ENCODE peak calls at places on chromosomes 7 and 10, in nine cellular contexts. F is activated naive CD4-positive, alpha-beta T cell treated with anti-CD3 and anti-CD28 coated beads, Interleukin-2, amount 50 U/mL, for 16 hours; G is colonic mucosa; Y is RWPE2; X is anterior cingulate cortex; A is LoVo; Q is islet precursor cell; D is pancreas; B is CD4-positive, alpha-beta T cell. M is an unnamed sample.

GRCh38 chr7:98369726-98370125 is 31.2 kb downstream of the BAIAP2L1 start:
- DNase-seq in Y (no peak), A (no peak), D (no peak), B (no peak), G (no peak), X (no peak), F (no peak), Q (no peak), M (no peak)

GRCh38 chr10:106217627-106218026 is 946.9 kb downstream of the SORCS1 start:
- DNase-seq in G (no peak), F (no peak), X (no peak), Y (no peak), D (no peak), A (no peak), B (no peak), Q (no peak), M (no peak)

GRCh38 chr7:69739906-69740545 is 141.8 kb downstream of the AUTS2 start:
- DNase-seq in G (no peak), Y (no peak), X (peak), F (no peak), B (no peak), Q (peak), A (no peak), D (no peak), M (no peak)

GRCh38 chr7:133517766-133518165 is 264.9 kb downstream of the EXOC4 start:
- DNase-seq in Y (no peak), Q (no peak), A (no peak), F (no peak), B (no peak), G (no peak), D (no peak), X (no peak), M (no peak)

GRCh38 chr7:81501220-81501619 is 268.6 kb downstream of the HGF start:
- DNase-seq in Y (no peak), F (no peak), Q (no peak), D (no peak), B (no peak), A (no peak), X (no peak), G (no peak), M (no peak)

GRCh38 chr10:55630491-55631056 is 730.5 kb downstream of the ZWINT start:
- DNase-seq in F (no peak), A (no peak), B (no peak), Y (no peak), X (no peak), G (no peak), D (no peak), Q (peak), M (peak)

GRCh38 chr10:128804411-128804810 is 662.6 kb upstream of the MGMT start:
- DNase-seq in X (no peak), Y (no peak), F (no peak), Q (no peak), G (no peak), B (no peak), A (no peak), D (no peak), M (no peak)

GRCh38 chr10:32149257-32149955 is 93.2 kb upstream of the KIF5B start:
- DNase-seq in Q (no peak), D (peak), B (no peak), A (no peak), G (peak), F (no peak), X (no peak), Y (no peak), M (no peak)

GRCh38 chr7:115097175-115097671 is 175.3 kb downstream of the MDFIC start:
- DNase-seq in X (no peak), Q (no peak), Y (no peak), D (no peak), A (peak), B (no peak), F (no peak), G (no peak), M (no peak)

GRCh38 chr10:23474081-23474480 is 35.2 kb downstream of the OTUD1 start:
- DNase-seq in X (no peak), G (no peak), Y (no peak), Q (no peak), F (no peak), A (no peak), B (no peak), D (no peak), M (no peak)

GRCh38 chr10:44281089-44281613 is 103.7 kb downstream of the CXCL12 start:
- DNase-seq in X (no peak), D (no peak), Q (no peak), G (no peak), Y (no peak), A (no peak), B (no peak), F (no peak), M (no peak)

GRCh38 chr10:109887272-109887671 is 36.0 kb downstream of the XPNPEP1 start:
- DNase-seq in Y (no peak), A (no peak), X (no peak), Q (no peak), B (no peak), D (no peak), F (no peak), G (no peak), M (no peak)

GRCh38 chr10:72574636-72575035 is 51.2 kb downstream of the MICU1 start:
- DNase-seq in Q (no peak), Y (no peak), X (no peak), B (no peak), F (no peak), D (no peak), G (no peak), A (no peak), M (no peak)

GRCh38 chr7:40470817-40471216 is 336.0 kb downstream of the SUGCT start:
- DNase-seq in X (no peak), A (no peak), B (no peak), F (no peak), G (no peak), Q (no peak), Y (no peak), D (no peak), M (no peak)

GRCh38 chr10:3148994-3149393 is 23.6 kb downstream of the PITRM1 start:
- DNase-seq in G (no peak), A (no peak), Q (no peak), X (no peak), D (no peak), Y (no peak), F (no peak), B (no peak), M (no peak)

GRCh38 chr7:87370660-87371180 is 25.3 kb downstream of the CROT start:
- DNase-seq in D (no peak), G (no peak), F (no peak), B (no peak), Y (no peak), X (no peak), A (no peak), Q (no peak), M (no peak)